ENCODE peak calls at places on chromosomes 5 and 9, in seven cellular contexts. H is K562, Z is heart left ventricle, O is fibroblast of mammary gland, Q is bronchial epithelial cell, X is AG10803, Y is cardiac muscle cell. M is an unnamed sample.

GRCh38 chr5:97242351-97242750 is 59.3 kb upstream of the RIOK2 start:
- DNase-seq in O (no peak), Y (no peak), H (no peak), Z (no peak), Q (no peak), X (peak), M (no peak)

GRCh38 chr5:81172710-81173109 is 60.4 kb upstream of the CKMT2 start:
- DNase-seq in Y (no peak), H (no peak), X (no peak), Z (no peak), Q (no peak), O (peak), M (no peak)

GRCh38 chr9:130823435-130823834 is 11.6 kb upstream of the ABL1 start:
- DNase-seq in X (peak), O (peak), Z (no peak), Q (no peak), Y (no peak), H (peak), M (no peak)

GRCh38 chr5:13591621-13592020 is 352.9 kb downstream of the DNAH5 start:
- DNase-seq in H (no peak), X (peak), Z (no peak), Q (peak), O (peak), Y (no peak), M (peak)

GRCh38 chr9:76512826-76513225 is 53.8 kb downstream of the GCNT1 start:
- DNase-seq in H (no peak), Y (no peak), Z (no peak), X (peak), O (peak), Q (peak), M (peak)

GRCh38 chr9:15317836-15318235 is 10.8 kb upstream of the TTC39B start:
- DNase-seq in X (peak), Z (no peak), H (no peak), Y (no peak), Q (no peak), O (peak), M (no peak)

GRCh38 chr5:168227001-168227400 is 64.4 kb upstream of the WWC1 start:
- DNase-seq in X (no peak), Q (peak), H (no peak), O (no peak), Y (no peak), Z (peak), M (peak)

GRCh38 chr9:98783518-98784226 is 12.7 kb downstream of the ANKS6 start:
- DNase-seq in Q (no peak), O (no peak), Z (no peak), X (no peak), H (no peak), Y (no peak), M (no peak)

GRCh38 chr5:149801307-149801985 is 71.3 kb downstream of the PPARGC1B start:
- DNase-seq in Z (no peak), X (no peak), Y (no peak), H (peak), Q (no peak), O (no peak), M (no peak)

GRCh38 chr9:93071464-93071863 is 13.0 kb downstream of the SUSD3 start:
- DNase-seq in Z (no peak), X (no peak), Y (no peak), O (peak), H (peak), Q (peak), M (peak)

GRCh38 chr5:134420326-134420725 is 8.6 kb upstream of the CDKN2AIPNL start:
- DNase-seq in Q (peak), Z (no peak), O (peak), X (no peak), Y (no peak), H (no peak), M (no peak)

GRCh38 chr5:142881727-142882126 is 111.5 kb downstream of the ARHGAP26 start:
- DNase-seq in Y (no peak), X (no peak), Z (no peak), H (no peak), Q (no peak), O (no peak), M (no peak)

GRCh38 chr5:68176802-68177479 is 38.6 kb upstream of the PIK3R1 start:
- DNase-seq in Z (no peak), Q (no peak), Y (no peak), X (no peak), O (no peak), H (no peak), M (peak)

GRCh38 chr5:63563008-63563917 is 399.0 kb downstream of the HTR1A start:
- DNase-seq in Y (no peak), H (no peak), O (no peak), Q (no peak), Z (no peak), X (no peak), M (no peak)

GRCh38 chr9:36976371-36977030 is 57.6 kb downstream of the PAX5 start:
- DNase-seq in Q (peak), H (no peak), Y (no peak), Z (no peak), O (peak), X (no peak), M (peak)

GRCh38 chr5:110439280-110439679 is 287.2 kb downstream of the TMEM232 start:
- DNase-seq in X (no peak), H (no peak), O (no peak), Y (no peak), Q (no peak), Z (no peak), M (no peak)

GRCh38 chr5:71974165-71974564 is 133.1 kb upstream of the MAP1B start:
- DNase-seq in X (peak), Y (no peak), Q (no peak), O (peak), Z (no peak), H (no peak), M (no peak)

GRCh38 chr5:161311141-161311708 is 235.3 kb downstream of the GABRB2 start:
- DNase-seq in X (no peak), H (no peak), Y (no peak), Z (no peak), Q (no peak), O (no peak), M (no peak)
- H3K4me3 ChIP-seq in X (no peak), H (no peak), Y (no peak), Z (no peak), Q (no peak), O (no peak), M (no peak)

GRCh38 chr9:7273575-7273974 is 515.8 kb downstream of the KDM4C start:
- DNase-seq in Q (peak), H (peak), Z (peak), O (peak), X (peak), Y (peak), M (peak)
- TF ChIP-seq CTCF in Q (peak), H (peak), Z (peak), O (peak), X (peak), Y (peak), M (peak)

GRCh38 chr5:127894461-127894860 is 189.1 kb upstream of the SLC12A2 start:
- DNase-seq in Y (no peak), O (no peak), Q (no peak), H (no peak), Z (no peak), X (no peak), M (no peak)
- H3K4me3 ChIP-seq in Y (no peak), O (no peak), Q (no peak), H (no peak), Z (no peak), X (no peak), M (no peak)

DNA sequence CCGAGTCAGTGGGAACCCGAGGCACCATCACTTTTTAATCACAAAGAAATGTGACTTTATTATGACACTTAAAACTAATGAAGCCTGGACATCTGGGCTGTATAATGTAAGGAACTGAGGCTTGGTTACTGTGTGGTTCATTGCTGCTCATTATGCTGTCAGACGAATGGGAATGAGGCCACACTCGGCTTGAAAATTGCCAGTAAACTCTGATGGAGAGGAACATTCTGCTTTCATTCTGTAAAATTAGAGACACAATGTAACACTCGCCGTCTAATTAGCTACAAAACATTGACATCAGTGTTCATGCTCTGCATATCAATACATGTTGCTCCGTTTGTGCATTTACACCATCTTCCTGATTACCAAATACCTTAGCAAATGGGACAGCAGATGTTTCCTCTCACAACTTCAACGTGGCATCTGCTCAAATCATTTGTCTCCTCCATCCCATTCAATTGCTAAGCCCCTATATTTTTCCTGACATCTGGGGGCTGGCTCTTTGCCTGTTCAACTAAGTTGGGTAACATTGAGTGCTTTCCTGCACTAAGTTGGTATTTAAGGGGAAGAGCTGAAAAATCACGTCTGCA is 133.0 kb downstream of the SLC28A3 start:
- DNase-seq in Z (no peak), Y (no peak), H (no peak), X (peak), Q (no peak), O (no peak), M (no peak)
- TF ChIP-seq CTCF in Z (no peak), Y (no peak), H (no peak), X (no peak), Q (no peak), O (no peak), M (no peak)